ENCODE peak calls at places on chromosomes 11 and 22, in five cellular contexts. One of them, this sample, is unnamed.

GRCh38 chr22:46521994-46522393 is 15.4 kb downstream of the CELSR1 start:
- DNase-seq in esophagus squamous epithelium: no peak
- DNase-seq in tibial artery: no peak
- DNase-seq in lung: no peak
- DNase-seq in right lobe of liver: no peak
- DNase-seq in this sample: no peak

GRCh38 chr22:38026130-38027111 is 30.8 kb upstream of the PICK1 start:
- DNase-seq in tibial artery: no peak
- DNase-seq in right lobe of liver: no peak
- DNase-seq in esophagus squamous epithelium: no peak
- DNase-seq in lung: no peak
- DNase-seq in this sample: no peak

GRCh38 chr11:87926250-87926970 is 248.8 kb downstream of the RAB38 start:
- DNase-seq in esophagus squamous epithelium: no peak
- DNase-seq in tibial artery: peak; percentile 20
- DNase-seq in lung: no peak
- DNase-seq in right lobe of liver: no peak
- DNase-seq in this sample: peak; percentile 62

GRCh38 chr11:35237860-35238715 is 99.1 kb downstream of the CD44 start:
- DNase-seq in right lobe of liver: no peak
- DNase-seq in tibial artery: peak; percentile 25
- DNase-seq in lung: peak; percentile 54
- DNase-seq in esophagus squamous epithelium: no peak
- DNase-seq in this sample: no peak

GRCh38 chr11:2704896-2705606 is 5.3 kb upstream of the KCNQ1OT1 start:
- DNase-seq in esophagus squamous epithelium: no peak
- DNase-seq in lung: no peak
- DNase-seq in right lobe of liver: peak; percentile 31
- DNase-seq in tibial artery: no peak
- DNase-seq in this sample: no peak

GRCh38 chr22:36048911-36049677 is 20.5 kb upstream of the RBFOX2 start:
- DNase-seq in lung: no peak
- DNase-seq in right lobe of liver: no peak
- DNase-seq in tibial artery: no peak
- DNase-seq in esophagus squamous epithelium: no peak
- DNase-seq in this sample: no peak

GRCh38 chr22:38305481-38306448 is 11.5 kb downstream of the CSNK1E start:
- DNase-seq in tibial artery: no peak
- DNase-seq in esophagus squamous epithelium: no peak
- DNase-seq in right lobe of liver: no peak
- DNase-seq in lung: no peak
- DNase-seq in this sample: no peak

GRCh38 chr11:79344765-79345164 is 96.1 kb downstream of the TENM4 start:
- DNase-seq in tibial artery: no peak
- DNase-seq in esophagus squamous epithelium: no peak
- DNase-seq in right lobe of liver: no peak
- DNase-seq in lung: no peak
- DNase-seq in this sample: no peak

GRCh38 chr11:111730871-111731591 is 35.2 kb downstream of the PPP2R1B start:
- DNase-seq in lung: no peak
- DNase-seq in esophagus squamous epithelium: no peak
- DNase-seq in right lobe of liver: peak; percentile 91
- DNase-seq in tibial artery: peak; percentile 60
- DNase-seq in this sample: no peak

GRCh38 chr11:69326622-69327219 is 32.8 kb downstream of the MYEOV start:
- DNase-seq in tibial artery: no peak
- DNase-seq in esophagus squamous epithelium: no peak
- DNase-seq in lung: no peak
- DNase-seq in right lobe of liver: no peak
- DNase-seq in this sample: no peak

GRCh38 chr11:48078661-48079060 is 98.3 kb downstream of the PTPRJ start:
- DNase-seq in right lobe of liver: no peak
- DNase-seq in esophagus squamous epithelium: no peak
- DNase-seq in lung: no peak
- DNase-seq in tibial artery: no peak
- DNase-seq in this sample: no peak

GRCh38 chr11:76025068-76025467 is 181.2 kb downstream of the WNT11 start:
- DNase-seq in esophagus squamous epithelium: no peak
- DNase-seq in lung: no peak
- DNase-seq in tibial artery: no peak
- DNase-seq in right lobe of liver: no peak
- DNase-seq in this sample: peak; percentile 83

GRCh38 chr11:123650901-123651300 is 3.5 kb downstream of the SCN3B start:
- DNase-seq in tibial artery: no peak
- DNase-seq in lung: no peak
- DNase-seq in right lobe of liver: no peak
- DNase-seq in esophagus squamous epithelium: no peak
- DNase-seq in this sample: no peak

GRCh38 chr11:133598879-133599278 is 66.6 kb upstream of the OPCML start:
- DNase-seq in lung: no peak
- DNase-seq in right lobe of liver: no peak
- DNase-seq in esophagus squamous epithelium: no peak
- DNase-seq in tibial artery: no peak
- DNase-seq in this sample: no peak

DNA sequence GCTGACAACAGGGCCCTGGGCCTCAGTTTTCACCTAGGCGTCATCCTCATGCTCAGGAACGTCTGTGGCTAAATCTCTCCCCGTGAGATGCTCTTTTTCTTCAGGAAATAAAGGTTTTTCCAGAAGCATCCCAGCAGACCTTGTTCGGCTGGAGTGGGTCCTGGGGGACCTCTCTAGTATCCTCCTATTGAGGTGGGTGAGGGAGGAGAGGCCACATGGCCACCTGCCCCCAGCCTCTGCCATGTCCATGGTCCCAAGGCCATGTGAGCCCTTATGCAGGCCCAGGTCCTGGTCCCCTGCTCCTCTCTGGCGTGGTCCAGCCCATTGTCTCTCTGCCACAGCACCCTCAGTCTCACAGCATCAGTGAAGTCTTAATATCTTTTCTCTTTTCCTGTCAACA is 22.0 kb downstream of the ALG12 start:
- DNase-seq in tibial artery: no peak
- DNase-seq in lung: no peak
- DNase-seq in esophagus squamous epithelium: no peak
- DNase-seq in right lobe of liver: no peak
- DNase-seq in this sample: no peak
- TF ChIP-seq CTCF in tibial artery: no peak
- TF ChIP-seq CTCF in lung: no peak
- TF ChIP-seq CTCF in esophagus squamous epithelium: no peak
- TF ChIP-seq CTCF in right lobe of liver: no peak
- TF ChIP-seq CTCF in this sample: no peak

GRCh38 chr11:65788801-65789200 is 1.9 kb downstream of the OVOL1 start:
- DNase-seq in tibial artery: no peak
- DNase-seq in right lobe of liver: no peak
- DNase-seq in lung: no peak
- DNase-seq in esophagus squamous epithelium: no peak
- DNase-seq in this sample: no peak
- H3K4me3 ChIP-seq in tibial artery: no peak overlapping the region
- H3K4me3 ChIP-seq in right lobe of liver: no peak overlapping the region
- H3K4me3 ChIP-seq in lung: no peak overlapping the region
- H3K4me3 ChIP-seq in esophagus squamous epithelium: peak overlapping the region; percentile 69
- H3K4me3 ChIP-seq in this sample: no peak overlapping the region

DNA sequence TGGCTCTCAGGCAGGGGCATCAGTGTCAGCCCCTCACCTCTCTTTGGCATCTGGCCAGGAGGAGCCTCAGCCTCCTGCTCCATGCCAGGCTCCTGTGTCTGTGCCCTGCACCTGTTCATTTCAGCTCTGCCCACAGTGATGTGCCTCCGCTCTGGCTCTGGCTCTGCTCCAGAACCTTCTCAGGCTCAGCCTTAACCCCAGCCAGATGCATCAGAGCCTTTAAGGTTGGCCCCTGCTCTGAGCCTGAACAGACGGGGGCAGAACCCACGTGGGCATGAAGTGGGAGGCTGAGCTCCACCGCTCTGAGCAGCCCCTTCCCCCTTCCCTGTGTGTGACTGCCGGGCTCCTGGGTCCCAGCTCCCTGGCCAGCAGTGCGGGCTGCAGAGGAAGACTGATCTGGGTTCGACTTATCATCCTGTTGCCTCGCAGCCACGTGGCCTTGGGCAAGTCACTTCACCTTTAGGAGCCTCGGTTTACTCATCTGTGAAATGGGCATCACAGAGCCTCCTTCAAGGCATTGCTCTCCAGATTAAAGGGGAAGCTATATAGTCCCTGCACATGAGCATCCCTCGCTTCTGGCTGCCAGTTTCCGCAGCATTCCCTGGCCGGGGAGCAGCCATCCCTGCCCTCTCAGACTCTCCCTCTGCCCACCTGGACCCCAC is 44.7 kb upstream of the RTL6 start:
- DNase-seq in esophagus squamous epithelium: no peak
- DNase-seq in right lobe of liver: no peak
- DNase-seq in tibial artery: no peak
- DNase-seq in lung: no peak
- DNase-seq in this sample: no peak
- H3K27me3 ChIP-seq in esophagus squamous epithelium: no peaks in the 10 kb centered on the region
- H3K27me3 ChIP-seq in right lobe of liver: no peaks in the 10 kb centered on the region
- H3K27me3 ChIP-seq in tibial artery: peaks cover 55% of the 10 kb centered on the region
- H3K27me3 ChIP-seq in lung: no peaks in the 10 kb centered on the region
- H3K27me3 ChIP-seq in this sample: peaks cover 9% of the 10 kb centered on the region

DNA sequence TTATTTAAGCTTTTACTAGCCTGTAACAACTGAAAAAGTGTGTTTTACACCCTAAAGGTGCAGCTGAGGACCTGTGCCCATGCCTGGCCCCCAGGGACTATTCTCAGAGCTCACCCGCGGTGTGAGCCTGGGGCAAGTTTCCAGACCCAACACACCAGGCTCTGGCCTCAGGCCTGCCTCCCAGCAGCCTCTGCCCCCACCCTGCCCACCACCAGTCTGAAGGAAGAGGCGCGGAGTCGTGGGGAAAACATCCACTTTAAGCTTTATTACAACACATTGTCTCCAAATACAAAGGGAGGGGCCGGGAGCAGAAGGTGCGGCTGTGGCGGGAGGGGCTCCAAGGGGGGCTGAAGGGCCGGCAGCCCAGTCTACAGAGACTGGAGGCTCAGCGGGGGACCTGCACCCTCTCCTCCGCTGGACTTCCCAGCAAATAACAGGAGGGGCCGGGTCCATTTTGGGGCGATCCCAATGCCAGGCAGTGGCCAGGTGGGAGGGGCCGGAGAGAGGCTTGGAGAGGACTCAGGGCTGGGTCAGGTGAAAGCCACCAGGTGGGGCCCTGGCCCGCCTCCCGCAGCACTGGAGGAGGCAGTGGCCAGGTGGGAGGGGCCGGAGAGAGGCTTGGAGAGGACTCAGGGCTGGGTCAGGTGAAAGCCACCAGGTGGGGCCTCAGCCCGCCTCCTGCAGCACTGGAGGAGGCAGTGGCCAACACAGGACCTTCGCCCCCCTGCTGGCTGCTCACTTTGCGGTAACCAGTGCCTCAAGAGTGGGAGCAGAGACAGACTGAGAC is 18.1 kb downstream of the DUSP8 start:
- DNase-seq in esophagus squamous epithelium: no peak
- DNase-seq in lung: peak; percentile 77
- DNase-seq in right lobe of liver: no peak
- DNase-seq in tibial artery: peak; percentile 19
- DNase-seq in this sample: no peak
- TF ChIP-seq CTCF in esophagus squamous epithelium: no peak
- TF ChIP-seq CTCF in lung: no peak
- TF ChIP-seq CTCF in right lobe of liver: no peak
- TF ChIP-seq CTCF in tibial artery: no peak
- TF ChIP-seq CTCF in this sample: no peak

GRCh38 chr11:63837027-63837688 is 1.8 kb upstream of the MARK2 start:
- DNase-seq in lung: peak; percentile 83
- DNase-seq in tibial artery: peak; percentile 83
- DNase-seq in esophagus squamous epithelium: no peak
- DNase-seq in right lobe of liver: peak; percentile 65
- DNase-seq in this sample: no peak
- H3K4me3 ChIP-seq in lung: no peak overlapping the region
- H3K4me3 ChIP-seq in tibial artery: no peak overlapping the region
- H3K4me3 ChIP-seq in esophagus squamous epithelium: no peak overlapping the region
- H3K4me3 ChIP-seq in right lobe of liver: no peak overlapping the region
- H3K4me3 ChIP-seq in this sample: no peak overlapping the region

GRCh38 chr11:113470233-113470632 is 5.0 kb downstream of the DRD2 start:
- DNase-seq in lung: no peak
- DNase-seq in tibial artery: no peak
- DNase-seq in right lobe of liver: no peak
- DNase-seq in esophagus squamous epithelium: no peak
- DNase-seq in this sample: no peak

GRCh38 chr11:113468666-113469345 is 6.4 kb downstream of the DRD2 start:
- DNase-seq in lung: no peak
- DNase-seq in tibial artery: no peak
- DNase-seq in right lobe of liver: no peak
- DNase-seq in esophagus squamous epithelium: no peak
- DNase-seq in this sample: no peak

GRCh38 chr11:113462830-113463229 is 12.4 kb downstream of the DRD2 start:
- DNase-seq in tibial artery: no peak
- DNase-seq in esophagus squamous epithelium: no peak
- DNase-seq in lung: no peak
- DNase-seq in right lobe of liver: no peak
- DNase-seq in this sample: no peak

GRCh38 chr11:113465786-113466185 is 9.4 kb downstream of the DRD2 start:
- DNase-seq in right lobe of liver: no peak
- DNase-seq in esophagus squamous epithelium: no peak
- DNase-seq in lung: no peak
- DNase-seq in tibial artery: no peak
- DNase-seq in this sample: no peak

GRCh38 chr11:113464416-113464815 is 10.8 kb downstream of the DRD2 start:
- DNase-seq in right lobe of liver: no peak
- DNase-seq in lung: no peak
- DNase-seq in tibial artery: no peak
- DNase-seq in esophagus squamous epithelium: no peak
- DNase-seq in this sample: no peak
- H3K27me3 ChIP-seq in right lobe of liver: no peaks in the 10 kb centered on the region
- H3K27me3 ChIP-seq in lung: no peaks in the 10 kb centered on the region
- H3K27me3 ChIP-seq in tibial artery: peaks cover 30% of the 10 kb centered on the region
- H3K27me3 ChIP-seq in esophagus squamous epithelium: no peaks in the 10 kb centered on the region
- H3K27me3 ChIP-seq in this sample: no peaks in the 10 kb centered on the region

GRCh38 chr11:96827164-96827563 is 437.4 kb downstream of the JRKL start:
- DNase-seq in right lobe of liver: no peak
- DNase-seq in tibial artery: no peak
- DNase-seq in lung: no peak
- DNase-seq in esophagus squamous epithelium: no peak
- DNase-seq in this sample: no peak
- TF ChIP-seq CTCF in right lobe of liver: peak; percentile 38
- TF ChIP-seq CTCF in tibial artery: no peak
- TF ChIP-seq CTCF in lung: no peak
- TF ChIP-seq CTCF in esophagus squamous epithelium: no peak
- TF ChIP-seq CTCF in this sample: no peak

DNA sequence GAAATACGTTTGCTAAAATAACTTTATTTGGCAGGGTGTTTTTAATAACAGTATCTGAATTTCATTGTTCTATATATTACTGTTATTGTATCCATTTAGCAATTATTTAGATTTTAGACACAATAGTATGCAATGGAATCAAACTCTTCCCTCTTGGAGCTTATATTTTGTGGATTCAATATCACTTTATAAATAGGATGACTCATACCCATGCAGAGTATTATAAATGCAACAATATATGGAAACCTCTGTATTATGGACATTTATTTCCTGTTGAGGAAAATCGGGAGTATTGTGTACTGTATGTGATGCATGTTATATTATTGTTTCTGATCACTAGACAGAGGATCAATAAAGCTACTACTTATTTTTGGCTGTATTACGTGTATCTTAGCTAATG is 721 bp downstream of the METTL15 start:
- DNase-seq in right lobe of liver: no peak
- DNase-seq in lung: no peak
- DNase-seq in esophagus squamous epithelium: no peak
- DNase-seq in tibial artery: no peak
- DNase-seq in this sample: no peak
- H3K4me3 ChIP-seq in right lobe of liver: peak overlapping the region; percentile 58
- H3K4me3 ChIP-seq in lung: no peak overlapping the region
- H3K4me3 ChIP-seq in esophagus squamous epithelium: peak overlapping the region; percentile 55
- H3K4me3 ChIP-seq in tibial artery: peak overlapping the region; percentile 66
- H3K4me3 ChIP-seq in this sample: peak overlapping the region; percentile 55

GRCh38 chr11:30025396-30026139 is 8.7 kb upstream of the KCNA4 start:
- DNase-seq in tibial artery: no peak
- DNase-seq in esophagus squamous epithelium: no peak
- DNase-seq in lung: no peak
- DNase-seq in right lobe of liver: no peak
- DNase-seq in this sample: no peak
- H3K27me3 ChIP-seq in tibial artery: no peaks in the 10 kb centered on the region
- H3K27me3 ChIP-seq in esophagus squamous epithelium: no peaks in the 10 kb centered on the region
- H3K27me3 ChIP-seq in lung: no peaks in the 10 kb centered on the region
- H3K27me3 ChIP-seq in right lobe of liver: no peaks in the 10 kb centered on the region
- H3K27me3 ChIP-seq in this sample: no peaks in the 10 kb centered on the region